ENCODE peak calls at places on chromosomes 5 and 9, in five cellular contexts. E, I, Z, O and K are unnamed samples.

GRCh38 chr9:134627417-134628353 is 13.9 kb upstream of the COL5A1 start:
- DNase-seq in E (peak), I (no peak), Z (no peak), O (no peak), K (no peak)

GRCh38 chr9:82021198-82021597 is 32.6 kb downstream of the SPATA31D1 start:
- DNase-seq in E (no peak), I (no peak), Z (peak), O (peak), K (peak)

GRCh38 chr9:28301281-28301680 is 728.0 kb upstream of the C9orf72 start:
- DNase-seq in E (no peak), I (no peak), Z (no peak), O (peak), K (no peak)

GRCh38 chr5:80644900-80645299 is 9.6 kb upstream of the MSH3 start:
- DNase-seq in E (no peak), I (no peak), Z (peak), O (peak), K (peak)

GRCh38 chr9:100411472-100412270 is 15.3 kb upstream of the MSANTD3 start:
- DNase-seq in E (peak), I (peak), Z (peak), O (peak), K (peak)

GRCh38 chr5:43304520-43304919 is 8.7 kb downstream of the HMGCS1 start:
- DNase-seq in E (no peak), I (no peak), Z (no peak), O (peak), K (no peak)

GRCh38 chr5:1384521-1384920 is 39.6 kb upstream of the CLPTM1L start:
- DNase-seq in E (no peak), I (no peak), Z (no peak), O (no peak), K (no peak)

GRCh38 chr5:137260820-137261541 is 238.1 kb downstream of the SPOCK1 start:
- DNase-seq in E (no peak), I (no peak), Z (no peak), O (no peak), K (no peak)

GRCh38 chr5:113487779-113488644 is at the start of gene MCC:
- DNase-seq in E (peak), I (peak), Z (peak), O (peak), K (peak)

DNA sequence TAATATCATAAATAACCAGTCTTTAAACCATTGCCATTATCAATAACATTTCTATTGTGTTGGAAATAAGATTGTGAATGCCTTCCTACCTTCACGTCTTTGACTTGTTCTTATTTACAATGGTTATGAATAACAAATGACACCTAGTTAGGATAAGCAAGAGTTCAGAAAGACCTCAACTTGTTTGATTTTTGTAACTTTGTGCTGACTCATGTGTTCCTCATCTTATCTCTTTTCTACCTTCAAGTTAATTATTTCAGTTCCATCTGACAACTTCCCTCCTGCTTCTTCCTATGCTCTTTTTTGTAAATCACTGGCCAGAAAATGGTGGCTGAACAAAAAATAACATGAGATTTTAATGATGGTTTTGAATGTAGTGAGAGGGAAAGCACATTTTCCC is 538.5 kb upstream of the TUSC1 start:
- DNase-seq in E (no peak), I (no peak), Z (no peak), O (no peak), K (no peak)
- H3K27ac ChIP-seq in E (no peak), I (no peak), Z (no peak), O (no peak), K (no peak)

DNA sequence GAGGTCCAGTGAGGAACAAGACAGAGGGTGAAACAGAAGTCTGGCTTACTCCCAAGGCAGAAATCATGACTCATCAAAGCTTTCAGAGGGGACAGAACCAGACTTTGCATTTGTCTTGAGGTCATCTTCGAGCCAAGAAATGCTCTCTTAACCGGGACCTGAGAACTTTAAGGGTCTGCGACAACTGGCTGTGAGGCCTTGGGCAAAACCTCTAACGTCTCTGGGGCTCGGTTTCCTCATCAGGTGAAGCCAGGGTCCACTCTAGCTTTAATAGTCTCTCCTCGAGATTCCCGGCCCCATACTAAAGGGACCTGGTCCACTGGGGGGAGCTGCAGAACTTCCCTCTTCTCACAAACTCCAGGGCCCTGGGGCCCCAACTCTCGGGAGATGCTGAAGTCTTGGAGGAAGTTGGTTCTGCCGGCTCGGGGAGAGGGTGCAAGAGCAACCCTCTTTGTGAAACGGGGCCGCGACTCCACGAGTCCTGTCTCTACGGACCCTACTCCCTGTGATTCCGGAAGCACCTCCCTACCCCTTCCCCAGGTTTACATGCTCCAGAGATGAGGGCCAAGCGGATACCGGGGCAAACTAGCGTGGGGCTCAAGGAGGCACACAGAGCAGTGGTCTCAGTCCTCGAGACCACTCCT is 2.6 kb downstream of the GLIS3 start:
- DNase-seq in E (peak), I (peak), Z (peak), O (peak), K (peak)
- TF ChIP-seq CTCF in E (peak), I (peak), Z (peak), O (peak), K (peak)

DNA sequence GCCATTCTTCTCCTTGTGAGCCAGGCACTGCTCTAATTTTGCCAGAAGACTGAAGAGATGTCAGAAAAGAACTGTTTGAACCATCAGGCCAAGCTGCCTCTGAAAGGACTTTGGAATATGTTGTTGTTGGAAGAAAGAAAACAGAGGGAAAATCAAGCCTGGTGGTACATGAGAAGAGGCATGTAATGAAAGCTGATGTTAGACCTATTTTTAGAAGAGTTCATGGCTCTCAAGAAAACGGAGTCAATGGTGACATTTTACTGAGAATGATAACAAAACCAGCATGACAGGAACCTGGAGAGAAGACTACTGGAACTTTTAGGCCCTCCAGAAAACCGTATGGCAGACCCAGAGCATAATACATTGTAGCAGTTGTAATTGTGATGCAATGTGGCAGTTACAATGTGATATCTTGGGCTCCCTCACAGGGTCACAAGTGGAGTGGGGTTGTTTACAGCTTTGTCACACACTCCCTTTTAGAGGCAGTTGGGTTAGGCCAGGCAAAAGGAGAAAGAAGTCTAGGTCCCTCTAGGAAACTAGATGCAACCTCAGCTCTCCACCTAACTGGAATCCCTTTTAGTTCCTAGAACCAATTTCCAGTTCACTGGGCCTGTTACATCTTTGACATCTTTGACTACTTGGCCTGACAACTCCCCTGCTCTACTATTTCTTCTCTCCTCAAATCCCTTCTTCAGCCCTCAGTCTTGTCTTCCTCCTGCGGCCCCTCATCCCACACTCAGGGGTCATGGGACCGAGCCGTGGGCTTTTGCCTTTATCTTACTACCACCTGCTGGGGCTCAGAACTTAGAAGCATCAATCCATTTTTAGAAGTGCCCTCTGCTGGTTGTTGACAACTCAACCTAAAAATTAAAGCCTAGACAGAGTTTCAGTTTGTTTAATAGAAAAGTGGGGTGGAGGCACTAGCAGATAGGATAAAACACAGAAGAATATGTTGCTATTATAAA is 61.2 kb upstream of the JAK2 start:
- DNase-seq in E (no peak), I (no peak), Z (peak), O (peak), K (no peak)
- H3K27ac ChIP-seq in E (no peak), I (no peak), Z (no peak), O (peak), K (no peak)

DNA sequence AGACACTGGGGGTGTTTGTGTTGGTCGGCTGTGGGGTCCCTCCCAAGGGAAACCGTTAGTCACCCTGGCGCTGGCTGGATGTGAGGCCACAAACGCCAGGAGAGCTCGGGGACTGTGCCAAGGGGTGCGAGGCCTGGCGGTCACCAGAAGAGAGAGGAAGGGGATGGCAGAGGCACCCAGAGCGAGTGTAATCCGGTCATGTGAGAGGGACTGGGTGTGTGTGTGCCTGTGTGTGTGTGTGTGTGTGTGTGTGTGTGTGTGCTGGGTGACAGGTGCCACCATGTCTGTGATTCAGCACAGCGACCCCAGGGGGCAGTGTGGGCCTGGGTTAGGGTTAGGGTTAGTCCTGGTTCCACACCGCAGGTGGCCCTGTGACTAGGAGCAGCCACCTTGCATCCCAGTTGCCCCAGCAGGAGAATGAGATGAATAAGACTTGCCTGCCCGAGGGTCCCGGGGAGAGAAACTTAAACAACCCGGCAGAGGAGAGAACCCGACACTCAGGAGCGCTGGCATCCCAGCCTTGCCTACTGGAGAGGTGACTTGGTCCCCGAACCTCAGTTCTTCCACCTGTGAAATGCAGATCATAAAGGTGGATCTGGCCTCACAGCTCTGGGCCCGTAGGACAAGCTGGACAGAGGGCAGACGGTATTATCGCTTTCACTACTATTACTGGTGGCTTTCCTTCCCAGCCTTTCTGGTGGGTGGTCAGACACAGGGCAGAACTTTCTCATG is 1.4 kb upstream of the ADAMTSL2 start:
- DNase-seq in E (peak), I (no peak), Z (peak), O (peak), K (peak)
- TF ChIP-seq CTCF in E (peak), I (peak), Z (peak), O (peak), K (peak)

GRCh38 chr5:31781772-31782171 is 142.8 kb downstream of the PDZD2 start:
- DNase-seq in E (no peak), I (no peak), Z (no peak), O (no peak), K (no peak)

GRCh38 chr5:31783246-31783645 is 144.3 kb downstream of the PDZD2 start:
- DNase-seq in E (no peak), I (no peak), Z (no peak), O (no peak), K (no peak)

GRCh38 chr5:31786001-31786757 is 147.2 kb downstream of the PDZD2 start:
- DNase-seq in E (no peak), I (no peak), Z (no peak), O (no peak), K (no peak)

GRCh38 chr5:31783762-31784161 is 144.8 kb downstream of the PDZD2 start:
- DNase-seq in E (no peak), I (no peak), Z (no peak), O (no peak), K (no peak)
- H3K27ac ChIP-seq in E (no peak), I (no peak), Z (no peak), O (no peak), K (no peak)

GRCh38 chr9:36118201-36118600 is 18.3 kb upstream of the GLIPR2 start:
- DNase-seq in E (no peak), I (no peak), Z (no peak), O (no peak), K (no peak)

GRCh38 chr9:36120705-36121104 is 15.8 kb upstream of the GLIPR2 start:
- DNase-seq in E (no peak), I (no peak), Z (no peak), O (no peak), K (no peak)

GRCh38 chr9:36116593-36116992 is 19.9 kb upstream of the GLIPR2 start:
- DNase-seq in E (no peak), I (no peak), Z (no peak), O (no peak), K (no peak)

GRCh38 chr9:36119476-36119875 is 17.1 kb upstream of the GLIPR2 start:
- DNase-seq in E (no peak), I (no peak), Z (no peak), O (no peak), K (no peak)

DNA sequence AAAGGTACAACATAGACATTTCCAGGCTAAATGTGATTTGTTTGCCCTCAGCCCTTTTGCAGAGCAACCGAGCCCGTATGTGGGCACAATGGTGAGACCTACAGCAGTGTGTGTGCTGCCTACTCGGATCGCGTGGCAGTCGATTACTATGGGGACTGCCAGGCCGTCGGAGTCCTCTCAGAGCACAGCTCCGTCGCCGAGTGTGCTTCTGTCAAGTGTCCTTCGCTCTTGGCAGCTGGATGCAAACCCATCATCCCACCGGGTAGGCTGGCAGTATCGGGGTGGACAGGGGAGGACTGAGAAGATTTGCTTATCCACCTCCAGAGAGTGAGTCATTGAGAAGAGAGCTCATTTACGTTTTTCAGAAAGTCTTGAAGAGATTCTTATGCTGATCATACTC is 17.8 kb upstream of the GLIPR2 start:
- DNase-seq in E (no peak), I (no peak), Z (peak), O (no peak), K (no peak)
- TF ChIP-seq CTCF in E (no peak), I (no peak), Z (no peak), O (no peak), K (no peak)

DNA sequence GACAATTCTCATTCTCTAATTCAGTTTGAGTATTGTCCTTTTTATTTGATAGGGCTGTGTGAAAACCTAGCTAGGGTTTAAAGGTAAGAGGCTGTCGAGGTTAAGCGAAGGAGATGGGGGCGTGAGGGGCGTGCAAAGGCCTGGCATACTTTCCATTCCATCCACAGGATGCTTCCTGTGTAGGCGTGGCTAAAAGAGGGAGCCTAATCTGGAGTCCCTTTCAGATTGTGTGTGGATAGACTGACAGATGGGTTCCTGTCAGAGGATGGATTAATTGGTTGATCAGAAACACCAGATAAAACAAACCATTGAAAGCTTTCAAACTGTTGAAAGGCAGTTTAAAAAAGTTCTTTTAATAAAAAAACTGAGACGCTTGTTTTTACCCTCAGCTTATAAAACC is 1.1 kb upstream of the ELL2 start:
- DNase-seq in E (no peak), I (no peak), Z (no peak), O (peak), K (peak)
- H3K27ac ChIP-seq in E (no peak), I (peak), Z (no peak), O (peak), K (peak)

DNA sequence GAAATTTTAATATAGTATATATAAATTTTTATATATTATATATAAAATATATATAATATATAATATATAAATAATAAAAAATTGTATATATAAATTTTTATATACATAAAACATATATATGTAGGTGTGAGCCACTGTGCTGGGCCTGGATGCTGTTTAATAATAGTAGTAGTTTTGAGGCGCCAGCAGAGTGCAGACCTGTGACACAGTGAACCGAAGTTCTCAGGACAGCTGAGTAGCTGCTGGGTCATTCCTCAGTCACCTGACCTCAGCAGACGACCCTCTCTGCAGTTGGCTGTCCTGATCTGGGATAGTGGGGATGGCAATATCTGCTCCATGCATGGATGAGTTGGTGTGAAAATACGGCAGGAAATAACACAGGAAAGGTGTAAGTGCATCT is 3.3 kb upstream of the SNX18 start:
- DNase-seq in E (no peak), I (no peak), Z (no peak), O (no peak), K (no peak)
- TF ChIP-seq CTCF in E (no peak), I (no peak), Z (no peak), O (no peak), K (no peak)

GRCh38 chr9:123927625-123928308 is 2.2 kb downstream of the DENND1A start:
- DNase-seq in E (no peak), I (peak), Z (peak), O (peak), K (no peak)
- H3K27ac ChIP-seq in E (no peak), I (peak), Z (no peak), O (no peak), K (no peak)

DNA sequence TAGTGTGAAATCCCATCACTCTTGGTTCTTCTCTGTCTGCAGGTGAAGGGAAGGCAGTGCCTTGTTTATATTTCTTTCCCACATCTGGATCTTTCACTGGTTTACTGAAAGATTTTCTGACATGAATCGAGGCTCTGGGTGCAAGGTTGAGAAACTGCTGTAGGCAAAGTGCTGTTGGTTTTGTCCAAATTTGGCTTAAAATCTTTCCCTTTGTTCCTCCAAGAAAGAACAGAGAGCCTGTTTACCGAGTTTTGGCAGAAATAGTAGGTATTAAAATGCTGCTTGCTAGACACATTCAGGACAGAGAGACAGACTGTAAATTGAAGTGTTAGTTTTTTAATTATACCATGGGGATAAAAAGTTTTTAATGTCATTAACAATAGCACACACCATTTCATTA is 21.5 kb downstream of the SKP2 start:
- DNase-seq in E (no peak), I (no peak), Z (no peak), O (no peak), K (no peak)
- TF ChIP-seq CTCF in E (no peak), I (no peak), Z (no peak), O (no peak), K (no peak)